ENCODE peak calls at places on chromosomes 2 and 18, in six cellular contexts. B is uterus, R is right atrium auricular region, F is tibial nerve, S is endothelial cell, G is cardiac muscle cell. V is an unnamed sample.

GRCh38 chr18:11721720-11722119 is 32.7 kb downstream of the GNAL start:
- DNase-seq in B (no peak), R (no peak), G (no peak), S (no peak), F (no peak), V (no peak)

GRCh38 chr2:10526281-10526680 is 78.2 kb upstream of the ODC1 start:
- DNase-seq in B (no peak), F (no peak), S (no peak), G (no peak), R (no peak), V (no peak)

GRCh38 chr2:27977623-27978312 is 87.2 kb downstream of the BABAM2 start:
- DNase-seq in G (peak), R (no peak), F (no peak), B (no peak), S (no peak), V (no peak)

GRCh38 chr2:237665713-237666143 is 38.3 kb downstream of the LRRFIP1 start:
- DNase-seq in S (no peak), G (no peak), B (no peak), R (no peak), F (no peak), V (no peak)

GRCh38 chr2:151886235-151886634 is 58.0 kb upstream of the ARL5A start:
- DNase-seq in B (no peak), R (no peak), F (no peak), S (no peak), G (no peak), V (no peak)

GRCh38 chr2:97870396-97870843 is 125.3 kb downstream of the TMEM131 start:
- DNase-seq in F (no peak), G (peak), R (no peak), B (no peak), S (no peak), V (no peak)

GRCh38 chr2:20567159-20567925 is 83.6 kb downstream of the HS1BP3 start:
- DNase-seq in B (peak), G (no peak), R (no peak), S (no peak), F (no peak), V (no peak)

GRCh38 chr18:49698596-49699025 is 114.7 kb downstream of the ACAA2 start:
- DNase-seq in R (no peak), G (no peak), F (no peak), B (no peak), S (no peak), V (no peak)

GRCh38 chr2:115384399-115384798 is 942.0 kb downstream of the DPP10 start:
- DNase-seq in F (no peak), B (no peak), R (no peak), G (no peak), S (no peak), V (no peak)

GRCh38 chr2:46180189-46180588 is 117.0 kb upstream of the EPAS1 start:
- DNase-seq in G (no peak), B (no peak), R (no peak), F (no peak), S (no peak), V (no peak)

GRCh38 chr18:70376914-70377258 is 88.0 kb downstream of the SOCS6 start:
- DNase-seq in G (no peak), F (no peak), S (no peak), R (no peak), B (no peak), V (no peak)

GRCh38 chr2:133380991-133381390 is 187.3 kb downstream of the NCKAP5 start:
- DNase-seq in B (no peak), S (no peak), F (no peak), G (no peak), R (no peak), V (no peak)

GRCh38 chr2:189260361-189260761 is 80.8 kb upstream of the COL5A2 start:
- DNase-seq in G (no peak), F (no peak), B (no peak), R (no peak), S (no peak), V (no peak)

GRCh38 chr2:17300141-17300540 is 218.1 kb downstream of the RAD51AP2 start:
- DNase-seq in G (peak), S (no peak), F (no peak), R (no peak), B (no peak), V (no peak)

GRCh38 chr18:13437801-13438506 is 219.4 kb downstream of the LDLRAD4 start:
- DNase-seq in B (no peak), F (no peak), G (no peak), R (no peak), S (no peak), V (no peak)

GRCh38 chr2:192500550-192501200 is 305.9 kb upstream of the TMEFF2 start:
- DNase-seq in F (no peak), B (no peak), R (no peak), G (peak), S (no peak), V (no peak)

GRCh38 chr2:191202881-191203397 is 42.3 kb upstream of the MYO1B start:
- DNase-seq in G (peak), F (no peak), R (peak), B (peak), S (no peak), V (peak)

GRCh38 chr2:64288321-64288931 is 144.2 kb upstream of the PELI1 start:
- DNase-seq in B (peak), F (no peak), R (no peak), G (peak), S (no peak), V (no peak)

GRCh38 chr2:218033590-218034496 is 31.0 kb upstream of the TNS1 start:
- DNase-seq in F (no peak), R (peak), B (no peak), G (no peak), S (peak), V (no peak)

GRCh38 chr2:142617461-142617860 is 260.0 kb upstream of the KYNU start:
- DNase-seq in R (no peak), S (no peak), F (no peak), G (no peak), B (no peak), V (no peak)

GRCh38 chr2:24907106-24907505 is 12.9 kb downstream of the ADCY3 start:
- DNase-seq in R (no peak), F (no peak), G (peak), B (no peak), S (no peak), V (no peak)

GRCh38 chr2:236499691-236500573 is 69.7 kb upstream of the ACKR3 start:
- DNase-seq in G (no peak), B (no peak), F (no peak), R (no peak), S (no peak), V (no peak)

GRCh38 chr2:223404616-223405015 is 197.5 kb downstream of the SCG2 start:
- DNase-seq in B (no peak), F (no peak), S (no peak), G (no peak), R (no peak), V (no peak)

GRCh38 chr2:177579486-177580036 is 187.0 kb downstream of the AGPS start:
- DNase-seq in G (no peak), R (no peak), S (no peak), B (no peak), F (no peak), V (no peak)

GRCh38 chr2:38147333-38148121 is 71.6 kb upstream of the CYP1B1 start:
- DNase-seq in G (peak), F (no peak), S (no peak), B (no peak), R (no peak), V (no peak)

GRCh38 chr2:239802101-239802649 is 223.0 kb downstream of the NDUFA10 start:
- DNase-seq in B (no peak), G (no peak), R (peak), F (no peak), S (no peak), V (no peak)

GRCh38 chr18:59672125-59672769 is 25.0 kb downstream of the CCBE1 start:
- DNase-seq in G (no peak), R (no peak), S (no peak), B (no peak), F (no peak), V (no peak)

GRCh38 chr2:56017784-56018183 is 94.2 kb upstream of the EFEMP1 start:
- DNase-seq in F (no peak), R (no peak), B (no peak), S (no peak), G (no peak), V (no peak)

GRCh38 chr18:68588169-68588568 is 126.7 kb downstream of the TMX3 start:
- DNase-seq in B (no peak), S (no peak), G (no peak), R (no peak), F (no peak), V (no peak)

GRCh38 chr18:46856975-46857374 is 60.3 kb downstream of the PIAS2 start:
- DNase-seq in B (no peak), F (no peak), G (peak), R (no peak), S (no peak), V (no peak)

GRCh38 chr18:45850021-45850420 is 24.5 kb downstream of the SIGLEC15 start:
- DNase-seq in B (no peak), S (no peak), R (no peak), F (no peak), G (no peak), V (no peak)
- TF ChIP-seq CTCF in B (no peak), S (no peak), R (peak), F (no peak), G (peak), V (no peak)

GRCh38 chr2:23624378-23624777 is 239.4 kb downstream of the KLHL29 start:
- DNase-seq in G (peak), B (no peak), R (no peak), F (no peak), S (no peak), V (no peak)
- TF ChIP-seq CTCF in G (peak), B (no peak), R (no peak), F (no peak), S (peak), V (no peak)

DNA sequence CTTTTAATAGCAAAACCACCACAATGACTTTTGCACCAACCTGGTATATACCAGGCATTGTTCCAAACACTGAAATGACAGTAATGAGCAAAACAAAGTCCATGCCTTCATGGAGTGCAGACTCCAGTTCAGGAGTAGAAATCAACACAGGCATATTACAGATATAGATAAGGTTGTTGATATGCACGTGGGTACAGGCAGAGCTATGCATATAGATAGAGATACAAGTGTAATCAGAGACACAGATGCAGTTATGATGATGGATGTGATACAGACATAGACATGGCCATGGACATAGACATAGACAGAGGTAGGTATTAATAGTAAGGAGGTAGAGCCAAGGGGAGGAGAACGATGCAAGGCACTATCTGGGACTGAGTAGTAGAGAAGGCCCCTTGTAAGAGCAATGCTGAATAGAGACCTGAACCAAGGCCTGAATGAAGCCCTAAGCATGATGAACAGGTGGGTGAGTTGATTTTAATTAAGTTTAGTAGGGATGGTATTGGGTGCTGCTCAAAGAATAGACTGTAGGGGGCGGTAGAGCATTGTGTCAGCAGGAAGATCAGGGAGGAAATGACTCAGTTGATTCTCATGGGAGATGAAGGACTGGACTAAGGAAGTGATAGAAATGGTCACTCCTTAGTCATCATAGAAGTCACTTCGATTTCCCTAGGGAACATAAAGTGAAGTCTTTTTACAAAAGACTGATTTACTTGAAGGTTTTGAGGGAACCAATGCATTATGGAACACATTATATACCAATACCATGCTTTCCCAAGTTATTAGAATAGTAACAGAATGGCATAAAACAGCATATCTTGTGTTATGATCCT is 39.4 kb downstream of the CMPK2 start:
- DNase-seq in B (no peak), G (peak), R (no peak), S (peak), F (peak), V (peak)
- TF ChIP-seq CTCF in B (no peak), G (peak), R (peak), S (peak), F (peak), V (peak)

GRCh38 chr2:74471332-74472065 is 981 bp downstream of the MRPL53 start:
- DNase-seq in R (no peak), G (peak), S (no peak), F (no peak), B (no peak), V (no peak)

GRCh38 chr2:74472086-74472944 is at the start of gene MRPL53:
- DNase-seq in B (peak), R (peak), F (peak), S (peak), G (peak), V (peak)

GRCh38 chr2:74472945-74473258 is 422 bp upstream of the MRPL53 start:
- DNase-seq in B (no peak), S (no peak), R (no peak), G (no peak), F (no peak), V (no peak)

GRCh38 chr2:74474481-74474880 is 2.0 kb upstream of the MRPL53 start:
- DNase-seq in G (no peak), S (no peak), B (no peak), R (no peak), F (no peak), V (no peak)

GRCh38 chr2:74474899-74475298 is 2.4 kb upstream of the MRPL53 start:
- DNase-seq in S (peak), F (no peak), B (no peak), G (peak), R (no peak), V (no peak)
- TF ChIP-seq CTCF in S (peak), F (no peak), B (no peak), G (peak), R (peak), V (no peak)

GRCh38 chr2:156435392-156435724 is 821 bp upstream of the GPD2 start:
- DNase-seq in F (no peak), B (no peak), R (no peak), S (no peak), G (no peak), V (no peak)

GRCh38 chr2:156437272-156437671 is 1.1 kb downstream of the GPD2 start:
- DNase-seq in F (peak), R (peak), B (peak), S (no peak), G (peak), V (no peak)

GRCh38 chr2:156436477-156437085 is 402 bp downstream of the GPD2 start:
- DNase-seq in R (no peak), S (peak), F (peak), B (no peak), G (peak), V (no peak)

GRCh38 chr2:156434461-156435291 is 1.5 kb upstream of the GPD2 start:
- DNase-seq in B (no peak), F (no peak), S (no peak), G (peak), R (no peak), V (no peak)

GRCh38 chr2:156435725-156436476 is at the start of gene GPD2:
- DNase-seq in R (peak), F (peak), G (peak), B (peak), S (peak), V (peak)
- TF ChIP-seq CTCF in R (peak), F (no peak), G (peak), B (no peak), S (no peak), V (no peak)

GRCh38 chr18:48639772-48640432 is 101.1 kb downstream of the CTIF start:
- DNase-seq in G (no peak), F (no peak), R (no peak), S (peak), B (no peak), V (no peak)
- TF ChIP-seq CTCF in G (peak), F (no peak), R (peak), S (peak), B (no peak), V (no peak)

DNA sequence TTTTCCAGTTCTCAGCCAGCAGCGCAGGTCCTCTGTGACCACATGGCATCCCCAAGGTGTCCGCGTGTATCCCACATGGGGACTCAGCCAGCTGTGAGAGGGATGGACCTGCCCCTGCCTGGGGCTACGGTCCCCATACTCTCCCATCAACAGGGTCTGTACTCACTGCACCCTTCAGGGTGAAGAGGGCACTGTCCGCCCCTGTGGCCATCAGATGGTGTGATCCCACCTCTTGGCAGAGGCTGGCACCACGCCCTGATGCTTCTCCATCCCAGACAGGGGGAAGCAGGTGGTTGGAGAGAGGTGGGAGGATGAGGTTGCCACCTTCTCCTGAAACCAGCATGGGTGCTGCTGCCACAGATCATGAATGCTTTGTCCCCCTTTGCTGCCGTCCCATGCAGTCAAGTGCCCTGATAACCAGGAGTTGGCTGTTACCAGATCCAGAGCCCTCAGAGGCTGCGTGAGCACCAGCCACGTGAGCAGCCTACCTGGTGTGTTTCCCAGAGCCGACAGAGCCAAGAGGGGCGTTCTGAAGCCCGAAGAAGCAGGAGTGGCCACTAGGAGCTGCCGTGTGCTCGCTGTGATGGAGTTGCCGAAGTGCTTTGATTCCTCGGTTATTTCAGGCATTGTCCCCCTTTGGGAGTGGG is 93.9 kb downstream of the SH3RF3 start:
- DNase-seq in G (no peak), R (peak), S (no peak), B (no peak), F (no peak), V (no peak)
- TF ChIP-seq CTCF in G (peak), R (peak), S (no peak), B (no peak), F (no peak), V (no peak)

GRCh38 chr2:137659616-137660015 is 304.7 kb upstream of the HNMT start:
- DNase-seq in S (no peak), F (no peak), R (no peak), B (no peak), G (no peak), V (no peak)
- TF ChIP-seq CTCF in S (no peak), F (no peak), R (no peak), B (no peak), G (no peak), V (no peak)

DNA sequence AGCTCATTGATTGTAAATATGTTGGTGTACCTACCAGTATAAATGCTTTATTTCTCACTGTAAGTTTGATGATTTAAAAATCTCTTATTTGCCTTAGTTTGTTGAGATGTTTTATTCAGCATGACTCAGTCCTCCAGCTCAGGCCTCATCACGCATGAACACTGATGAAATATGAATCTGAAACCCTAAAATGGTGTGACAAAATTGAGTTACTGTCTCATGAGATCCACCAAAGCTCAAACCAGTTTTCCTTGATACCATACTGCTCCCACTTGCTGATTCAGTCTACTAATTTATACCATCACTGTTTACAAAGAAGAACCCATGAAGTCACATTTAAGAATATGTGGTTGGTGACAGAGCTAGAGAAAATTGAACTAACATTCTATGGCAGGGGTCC is 524.9 kb downstream of the LRRTM4 start:
- DNase-seq in R (no peak), F (no peak), S (no peak), G (no peak), B (no peak), V (no peak)
- TF ChIP-seq CTCF in R (no peak), F (no peak), S (no peak), G (no peak), B (no peak), V (no peak)

GRCh38 chr2:41283079-41283765 is 764.6 kb upstream of the PKDCC start:
- DNase-seq in B (no peak), S (no peak), F (no peak), R (no peak), G (no peak), V (no peak)
- TF ChIP-seq CTCF in B (no peak), S (no peak), F (no peak), R (no peak), G (no peak), V (no peak)

V was measured in natural killer cell.